ENCODE peak calls at places on chromosomes 7 and 10, in six cellular contexts. O, C, J, L, F and W are unnamed samples.

GRCh38 chr7:41437257-41438196 is 265.4 kb downstream of the INHBA start:
- DNase-seq in O (no peak), C (no peak), J (no peak), L (no peak), F (no peak), W (no peak)

GRCh38 chr10:79435271-79436065 is 10.0 kb downstream of the ZCCHC24 start:
- DNase-seq in O (no peak), C (peak), J (peak), L (no peak), F (no peak), W (no peak)

GRCh38 chr7:28081016-28081415 is 99.6 kb downstream of the JAZF1 start:
- DNase-seq in O (no peak), C (peak), J (peak), L (no peak), F (no peak), W (peak)

GRCh38 chr10:8245131-8246117 is 190.9 kb downstream of the GATA3 start:
- DNase-seq in O (no peak), C (no peak), J (no peak), L (no peak), F (no peak), W (no peak)

GRCh38 chr10:132335189-132336063 is 3.4 kb downstream of the LRRC27 start:
- DNase-seq in O (no peak), C (no peak), J (no peak), L (no peak), F (peak), W (no peak)

GRCh38 chr10:121595806-121596667 is 2.2 kb downstream of the FGFR2 start:
- DNase-seq in O (no peak), C (peak), J (no peak), L (peak), F (no peak), W (no peak)

GRCh38 chr10:52483587-52483986 is 169.5 kb downstream of the DKK1 start:
- DNase-seq in O (no peak), C (no peak), J (no peak), L (no peak), F (no peak), W (no peak)

GRCh38 chr10:126239844-126240243 is 148.4 kb downstream of the ADAM12 start:
- DNase-seq in O (no peak), C (no peak), J (no peak), L (no peak), F (no peak), W (no peak)

GRCh38 chr10:31808258-31809218 is 120.1 kb downstream of the ARHGAP12 start:
- DNase-seq in O (no peak), C (no peak), J (peak), L (no peak), F (peak), W (no peak)

GRCh38 chr7:151875862-151876111 is 1.1 kb downstream of the PRKAG2 start:
- DNase-seq in O (no peak), C (no peak), J (no peak), L (no peak), F (no peak), W (no peak)

GRCh38 chr7:151351967-151352366 is 10.4 kb downstream of the NUB1 start:
- DNase-seq in O (peak), C (no peak), J (no peak), L (no peak), F (no peak), W (no peak)

GRCh38 chr7:106069471-106070200 is 42.5 kb downstream of the SYPL1 start:
- DNase-seq in O (no peak), C (no peak), J (no peak), L (no peak), F (no peak), W (no peak)

GRCh38 chr10:54796876-54797275 is 4.2 kb downstream of the PCDH15 start:
- DNase-seq in O (no peak), C (no peak), J (no peak), L (no peak), F (no peak), W (no peak)

GRCh38 chr10:22853906-22854447 is 73.9 kb upstream of the ARMC3 start:
- DNase-seq in O (no peak), C (no peak), J (no peak), L (no peak), F (no peak), W (no peak)

GRCh38 chr7:92584953-92585352 is 5.2 kb downstream of the FAM133B start:
- DNase-seq in O (no peak), C (no peak), J (no peak), L (no peak), F (no peak), W (no peak)

GRCh38 chr10:101066146-101066889 is 4.5 kb downstream of the KAZALD1 start:
- DNase-seq in O (peak), C (peak), J (peak), L (peak), F (peak), W (peak)

GRCh38 chr10:128152741-128153583 is 26.7 kb upstream of the MKI67 start:
- DNase-seq in O (no peak), C (no peak), J (no peak), L (no peak), F (no peak), W (no peak)

GRCh38 chr10:23197416-23197861 is 5.3 kb downstream of the PTF1A start:
- DNase-seq in O (no peak), C (no peak), J (no peak), L (no peak), F (no peak), W (no peak)

GRCh38 chr10:74949843-74950765 is 123.7 kb downstream of the KAT6B start:
- DNase-seq in O (no peak), C (no peak), J (no peak), L (no peak), F (no peak), W (no peak)

GRCh38 chr7:74037609-74038008 is 9.6 kb downstream of the ELN start:
- DNase-seq in O (no peak), C (peak), J (peak), L (no peak), F (no peak), W (peak)

GRCh38 chr7:70776627-70777101 is 355.3 kb upstream of the GALNT17 start:
- DNase-seq in O (peak), C (no peak), J (no peak), L (peak), F (no peak), W (no peak)

GRCh38 chr7:4755045-4755444 is 20.4 kb upstream of the AP5Z1 start:
- DNase-seq in O (no peak), C (no peak), J (no peak), L (no peak), F (no peak), W (peak)

GRCh38 chr10:79608505-79609375 is 2.0 kb upstream of the SFTPA1 start:
- DNase-seq in O (no peak), C (no peak), J (no peak), L (no peak), F (no peak), W (no peak)

GRCh38 chr7:2018786-2019692 is 213.7 kb downstream of the MAD1L1 start:
- DNase-seq in O (no peak), C (peak), J (peak), L (peak), F (peak), W (peak)

GRCh38 chr7:25965405-25966123 is 186.4 kb upstream of the NFE2L3 start:
- DNase-seq in O (no peak), C (no peak), J (no peak), L (no peak), F (no peak), W (no peak)

GRCh38 chr10:49734676-49735075 is 27.4 kb downstream of the OGDHL start:
- DNase-seq in O (no peak), C (no peak), J (no peak), L (no peak), F (no peak), W (no peak)

GRCh38 chr7:46153951-46154787 is 233.1 kb upstream of the IGFBP3 start:
- DNase-seq in O (no peak), C (no peak), J (peak), L (no peak), F (no peak), W (no peak)

GRCh38 chr7:92802398-92802797 is 34.0 kb downstream of the CDK6 start:
- DNase-seq in O (no peak), C (no peak), J (no peak), L (no peak), F (no peak), W (no peak)

GRCh38 chr10:14926722-14927416 is 27.0 kb downstream of the DCLRE1C start:
- DNase-seq in O (no peak), C (no peak), J (no peak), L (no peak), F (no peak), W (no peak)

GRCh38 chr7:155860840-155861479 is 48.7 kb upstream of the SHH start:
- DNase-seq in O (no peak), C (peak), J (peak), L (no peak), F (peak), W (peak)

GRCh38 chr10:28291881-28292297 is 11.0 kb downstream of the MPP7 start:
- DNase-seq in O (no peak), C (no peak), J (no peak), L (no peak), F (no peak), W (no peak)

GRCh38 chr7:112080974-112081373 is 125.2 kb downstream of the DOCK4 start:
- DNase-seq in O (no peak), C (no peak), J (no peak), L (no peak), F (no peak), W (no peak)

GRCh38 chr7:1150400-1151002 is 9.5 kb downstream of the ZFAND2A start:
- DNase-seq in O (no peak), C (no peak), J (no peak), L (no peak), F (no peak), W (no peak)

GRCh38 chr7:144468990-144469732 is 65.7 kb upstream of the NOBOX start:
- DNase-seq in O (no peak), C (no peak), J (no peak), L (no peak), F (no peak), W (no peak)

GRCh38 chr10:31322647-31323046 is 3.6 kb downstream of the ZEB1 start:
- DNase-seq in O (no peak), C (no peak), J (no peak), L (no peak), F (no peak), W (no peak)

GRCh38 chr10:11742779-11743298 is 657 bp downstream of the ECHDC3 start:
- DNase-seq in O (no peak), C (peak), J (peak), L (no peak), F (peak), W (peak)

GRCh38 chr10:6045600-6046457 is 16.3 kb downstream of the IL2RA start:
- DNase-seq in O (no peak), C (no peak), J (no peak), L (no peak), F (no peak), W (no peak)